ENCODE peak calls at places on chromosomes 1 and 21, in eight cellular contexts. F is heart left ventricle, B is epithelial cell of esophagus, I is neural crest cell, W is cardiac fibroblast, N is HFF-Myc, P is psoas muscle, Q is Caco-2. U is an unnamed sample.
A peak's percentile ranks its signal among the peaks of the same experiment; 100 is the strongest.

GRCh38 chr21:45328198-45329087 is 40.7 kb upstream of the POFUT2 start:
- DNase-seq in I (no peak), P (peak; percentile 40), B (no peak), F (peak; percentile 25), Q (peak; percentile 42), N (no peak), W (no peak), U (no peak)

GRCh38 chr1:208501542-208501941 is 257.4 kb upstream of the PLXNA2 start:
- DNase-seq in I (no peak), N (no peak), P (no peak), B (no peak), W (no peak), F (no peak), Q (no peak), U (no peak)

GRCh38 chr1:24199291-24199900 is 12.3 kb upstream of the IFNLR1 start:
- DNase-seq in Q (peak; percentile 63), I (peak; percentile 77), F (peak; percentile 50), P (peak; percentile 69), N (no peak), B (peak; percentile 64), W (peak; percentile 71), U (no peak)

GRCh38 chr1:88612783-88613182 is 71.3 kb upstream of the PKN2 start:
- DNase-seq in B (peak; percentile 65), I (no peak), W (no peak), F (no peak), Q (no peak), N (peak; percentile 0), P (no peak), U (no peak)

GRCh38 chr1:246689409-246689997 is 34.7 kb upstream of the SCCPDH start:
- DNase-seq in B (peak; percentile 80), F (peak; percentile 71), N (peak; percentile 43), Q (peak; percentile 60), I (peak; percentile 23), P (peak; percentile 78), W (peak; percentile 77), U (peak; percentile 94)

GRCh38 chr1:211323156-211324063 is 3.2 kb upstream of the TRAF5 start:
- DNase-seq in B (peak; percentile 75), F (no peak), I (peak; percentile 61), N (no peak), P (no peak), Q (peak; percentile 65), W (peak; percentile 76), U (peak; percentile 66)

GRCh38 chr1:15836772-15837669 is 10.5 kb upstream of the SPEN start:
- DNase-seq in I (no peak), P (peak; percentile 63), W (no peak), F (peak; percentile 62), B (no peak), Q (peak; percentile 57), N (no peak), U (no peak)

GRCh38 chr21:46172863-46173528 is 11.3 kb downstream of the SPATC1L start:
- DNase-seq in Q (no peak), P (no peak), B (no peak), W (no peak), F (no peak), I (no peak), N (no peak), U (no peak)

GRCh38 chr1:117644696-117645311 is 39.0 kb downstream of the TENT5C start:
- DNase-seq in P (no peak), N (no peak), I (no peak), F (no peak), B (no peak), W (no peak), Q (no peak), U (no peak)

GRCh38 chr1:205985330-205986005 is 17.7 kb downstream of the RAB7B start:
- DNase-seq in B (peak; percentile 45), F (no peak), N (no peak), I (no peak), Q (no peak), P (no peak), W (no peak), U (no peak)

GRCh38 chr1:205981257-205981656 is 21.9 kb downstream of the RAB7B start:
- DNase-seq in Q (no peak), W (no peak), I (no peak), N (no peak), B (no peak), P (no peak), F (no peak), U (no peak)

GRCh38 chr1:205986291-205986690 is 16.9 kb downstream of the RAB7B start:
- DNase-seq in W (no peak), F (no peak), P (no peak), B (no peak), Q (no peak), I (no peak), N (no peak), U (no peak)

GRCh38 chr1:205986848-205987247 is 16.3 kb downstream of the RAB7B start:
- DNase-seq in I (no peak), P (no peak), F (no peak), N (no peak), W (peak; percentile 29), B (no peak), Q (no peak), U (no peak)

DNA sequence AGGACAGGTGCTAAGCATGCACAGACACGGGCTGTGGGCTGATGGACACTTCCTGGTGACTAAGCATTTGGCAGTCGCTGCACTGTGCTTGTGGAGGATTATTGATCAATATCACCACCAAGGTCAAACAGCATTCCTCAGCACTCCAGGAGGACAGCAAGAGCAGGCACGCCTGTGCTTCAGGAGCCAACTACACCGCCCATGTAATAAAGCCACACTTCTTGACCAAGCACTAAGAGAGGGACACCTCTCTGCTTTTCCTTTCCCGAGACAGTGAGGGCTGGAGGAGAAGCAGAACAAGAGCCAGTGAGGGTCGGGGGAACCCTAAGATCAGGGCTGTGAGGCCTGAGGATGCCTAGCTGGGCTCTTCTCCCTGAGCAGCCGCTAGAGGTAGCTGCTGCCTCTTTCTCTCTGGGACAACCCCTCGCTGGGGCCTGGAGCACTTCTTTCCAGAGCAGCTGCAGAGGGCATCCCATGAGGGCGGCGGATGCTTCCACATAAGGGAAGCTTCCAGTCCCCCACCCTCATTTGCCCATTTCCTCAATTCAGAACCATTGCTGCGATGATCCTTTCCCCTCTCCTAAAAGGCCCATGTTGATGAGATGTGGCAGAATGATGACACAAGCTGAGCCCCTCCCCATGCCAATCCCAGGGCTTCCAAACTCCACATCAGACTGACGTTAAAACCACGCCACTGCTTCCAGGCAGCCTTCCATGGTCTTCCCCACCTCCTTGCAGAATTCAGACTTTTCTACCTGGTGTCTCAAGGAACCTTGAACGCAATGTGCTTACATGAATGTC is 19.1 kb downstream of the RAB7B start:
- DNase-seq in N (no peak), I (peak; percentile 46), P (peak; percentile 83), F (peak; percentile 83), W (peak; percentile 74), Q (peak; percentile 53), B (peak; percentile 97), U (no peak)
- TF ChIP-seq CTCF in N (peak; percentile 93), I (peak; percentile 77), P (peak; percentile 64), F (peak; percentile 80), W (peak; percentile 96), Q (peak; percentile 57), B (peak; percentile 89), U (peak; percentile 66)

GRCh38 chr1:165871311-165872067 is 44.1 kb downstream of the UCK2 start:
- DNase-seq in I (peak; percentile 18), Q (no peak), F (peak; percentile 65), N (no peak), P (no peak), B (peak; percentile 46), W (peak; percentile 50), U (no peak)
- TF ChIP-seq CTCF in I (peak; percentile 35), Q (peak; percentile 26), F (peak; percentile 44), N (peak; percentile 25), P (peak; percentile 19), B (peak; percentile 19), W (peak; percentile 55), U (peak; percentile 3)

DNA sequence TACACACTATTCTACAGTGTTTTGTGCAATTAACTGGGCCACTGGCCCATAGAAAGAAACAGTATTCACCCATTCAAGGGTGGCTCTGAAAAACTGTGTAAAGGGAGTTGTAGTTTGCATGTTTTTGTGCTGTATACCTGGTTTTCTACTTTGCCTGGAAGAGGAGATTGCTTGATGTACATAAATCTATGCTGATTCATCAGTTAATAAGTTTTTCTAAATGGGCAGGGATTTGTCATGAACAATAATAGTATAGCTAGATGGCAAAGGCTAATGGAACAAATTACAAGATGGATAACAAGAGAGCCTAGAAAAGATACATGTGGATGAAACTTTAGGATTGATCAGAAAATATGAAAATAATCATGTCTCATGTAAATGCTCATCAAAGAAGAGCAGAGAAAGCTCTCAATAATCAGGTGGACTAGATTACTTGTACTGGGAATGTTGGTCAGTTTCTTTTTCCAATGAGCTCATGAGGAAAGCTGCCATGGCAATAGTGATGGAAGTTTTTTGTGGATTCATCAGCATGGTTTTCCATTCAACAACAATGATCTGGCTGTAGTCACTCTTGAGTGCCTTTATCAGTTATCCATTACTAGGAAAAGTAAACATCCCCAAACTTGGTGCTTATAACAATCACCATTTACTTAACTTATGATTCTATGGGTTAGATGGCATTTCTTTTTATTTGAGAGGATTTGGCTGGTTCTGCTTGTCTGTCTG is 602.8 kb downstream of the BRINP3 start:
- DNase-seq in B (no peak), F (no peak), P (no peak), W (no peak), N (no peak), I (no peak), Q (no peak), U (no peak)
- TF ChIP-seq CTCF in B (no peak), F (no peak), P (no peak), W (no peak), N (no peak), I (no peak), Q (no peak), U (no peak)

GRCh38 chr1:155481761-155482160 is 80.8 kb downstream of the ASH1L start:
- DNase-seq in F (no peak), N (no peak), W (peak; percentile 40), Q (no peak), B (no peak), I (no peak), P (no peak), U (no peak)

GRCh38 chr1:155473422-155473821 is 89.2 kb downstream of the ASH1L start:
- DNase-seq in N (no peak), W (no peak), I (no peak), F (no peak), P (no peak), B (no peak), Q (no peak), U (no peak)

GRCh38 chr1:155479205-155479604 is 83.4 kb downstream of the ASH1L start:
- DNase-seq in I (no peak), W (peak; percentile 49), N (no peak), P (no peak), B (peak; percentile 67), Q (no peak), F (no peak), U (no peak)

GRCh38 chr1:155474156-155474555 is 88.4 kb downstream of the ASH1L start:
- DNase-seq in N (no peak), B (no peak), F (no peak), Q (no peak), P (no peak), I (no peak), W (no peak), U (no peak)

DNA sequence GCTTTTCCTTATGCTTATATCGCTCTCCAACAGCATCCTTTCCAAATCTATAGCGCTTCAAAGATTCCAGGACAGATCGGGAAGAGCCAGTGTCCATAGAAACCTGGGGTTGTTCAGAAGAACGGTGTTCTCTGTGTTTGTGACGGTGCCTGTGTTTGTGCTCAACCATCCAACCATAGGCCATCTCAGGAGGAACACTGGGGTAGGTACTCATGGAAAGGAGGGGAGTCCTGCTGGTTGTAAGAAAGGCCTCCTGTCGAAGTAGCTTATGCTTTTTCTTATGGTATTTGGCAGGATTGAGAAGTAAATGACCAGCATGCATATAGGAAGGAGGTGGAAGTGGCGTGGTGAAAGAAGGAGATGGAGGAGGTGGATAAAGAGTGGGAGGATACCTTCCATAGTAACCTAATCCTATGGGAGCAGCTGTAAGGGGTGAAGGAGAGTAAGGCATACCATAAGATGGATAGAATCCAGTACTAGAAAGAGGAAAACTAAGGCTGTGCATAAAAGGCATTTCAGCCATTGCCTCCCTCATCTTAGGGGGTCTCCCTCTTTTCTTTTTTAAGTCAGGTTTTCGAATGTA is 84.2 kb downstream of the ASH1L start:
- DNase-seq in P (no peak), Q (no peak), B (no peak), N (no peak), I (no peak), W (no peak), F (no peak), U (no peak)
- TF ChIP-seq CTCF in P (no peak), Q (no peak), B (no peak), N (no peak), I (no peak), W (no peak), F (no peak), U (no peak)